ENCODE peak calls at places on chromosomes 16 and 17, in ten cellular contexts. S, X, L, A, E, D, N, F, I and T are unnamed samples.

GRCh38 chr17:1810450-1811103 is 19.1 kb downstream of the SMYD4 start:
- DNase-seq in A (no peak), N (no peak), D (no peak), S (no peak), E (no peak), F (no peak), X (no peak), L (no peak), I (peak; percentile 85), T (no peak)

GRCh38 chr17:82497483-82498405 is 21.8 kb upstream of the FOXK2 start:
- DNase-seq in F (peak; percentile 53), S (no peak), I (no peak), N (peak; percentile 43), L (no peak), D (no peak), A (peak; percentile 82), E (no peak), X (no peak), T (no peak)

GRCh38 chr17:3994221-3994576 is 30.0 kb upstream of the ATP2A3 start:
- DNase-seq in X (no peak), A (no peak), D (no peak), I (no peak), S (no peak), L (no peak), E (no peak), N (no peak), F (no peak), T (no peak)

GRCh38 chr17:50547035-50547735 is at the start of gene SPATA20:
- DNase-seq in D (peak; percentile 92), X (peak; percentile 95), E (peak; percentile 29), L (peak; percentile 98), N (peak; percentile 96), A (peak; percentile 84), S (peak; percentile 90), F (peak; percentile 97), I (peak; percentile 93), T (peak; percentile 93)

GRCh38 chr16:86432691-86433090 is 77.6 kb upstream of the FOXF1 start:
- DNase-seq in D (no peak), S (no peak), N (no peak), L (no peak), I (no peak), A (no peak), F (no peak), E (no peak), X (peak; percentile 32), T (no peak)

GRCh38 chr17:38569701-38570512 is 35.8 kb downstream of the SRCIN1 start:
- DNase-seq in L (no peak), X (no peak), I (no peak), D (no peak), F (no peak), S (no peak), A (no peak), N (no peak), E (no peak), T (no peak)

GRCh38 chr16:30011505-30012480 is 966 bp upstream of the DOC2A start:
- DNase-seq in I (no peak), S (no peak), F (no peak), N (peak; percentile 10), A (no peak), D (no peak), X (no peak), L (no peak), E (no peak), T (no peak)

GRCh38 chr16:57041182-57042156 is 50.9 kb upstream of the CPNE2 start:
- DNase-seq in N (no peak), A (no peak), D (no peak), X (peak; percentile 43), F (peak; percentile 42), S (no peak), E (no peak), I (no peak), L (no peak), T (no peak)

GRCh38 chr17:78484300-78485159 is 92.7 kb downstream of the DNAH17 start:
- DNase-seq in A (no peak), L (no peak), D (no peak), E (no peak), F (peak; percentile 42), S (no peak), I (no peak), X (peak; percentile 31), N (no peak), T (no peak)

GRCh38 chr16:585351-585750 is 4.5 kb upstream of the RAB40C start:
- DNase-seq in S (no peak), E (no peak), X (peak; percentile 67), N (peak; percentile 80), F (peak; percentile 45), I (peak; percentile 74), A (no peak), L (no peak), D (no peak), T (no peak)

GRCh38 chr17:56595831-56596740 is 2.6 kb downstream of the NOG start:
- DNase-seq in F (no peak), A (peak; percentile 10), N (no peak), E (no peak), D (no peak), L (no peak), I (no peak), X (no peak), S (no peak), T (no peak)

GRCh38 chr17:78933959-78934568 is 8.9 kb upstream of the TIMP2 start:
- DNase-seq in F (peak; percentile 81), D (peak; percentile 99), X (peak; percentile 96), I (peak; percentile 82), L (peak; percentile 99), A (peak; percentile 100), S (peak; percentile 92), E (peak; percentile 52), N (peak; percentile 99), T (peak; percentile 98)

GRCh38 chr17:39156491-39156890 is 5.1 kb upstream of the PLXDC1 start:
- DNase-seq in L (no peak), E (no peak), D (no peak), I (no peak), S (no peak), F (no peak), A (no peak), X (no peak), N (no peak), T (no peak)

GRCh38 chr17:4101127-4101798 is 41.6 kb downstream of the ZZEF1 start:
- DNase-seq in A (peak; percentile 40), D (no peak), X (no peak), F (no peak), N (no peak), S (no peak), L (no peak), E (no peak), I (no peak), T (no peak)

GRCh38 chr17:29178750-29179231 is 1.4 kb downstream of the MYO18A start:
- DNase-seq in I (no peak), A (no peak), F (peak; percentile 71), L (no peak), N (peak; percentile 64), S (no peak), X (peak; percentile 68), D (no peak), E (no peak), T (no peak)
- H3K27ac ChIP-seq in I (peak overlapping the region; percentile 93), A (no peak overlapping the region), F (peak overlapping the region; percentile 91), L (peak overlapping the region; percentile 89), N (peak overlapping the region; percentile 98), S (peak overlapping the region; percentile 93), X (peak overlapping the region; percentile 93), D (peak overlapping the region; percentile 87), E (peak overlapping the region; percentile 97), T (peak overlapping the region; percentile 88)

DNA sequence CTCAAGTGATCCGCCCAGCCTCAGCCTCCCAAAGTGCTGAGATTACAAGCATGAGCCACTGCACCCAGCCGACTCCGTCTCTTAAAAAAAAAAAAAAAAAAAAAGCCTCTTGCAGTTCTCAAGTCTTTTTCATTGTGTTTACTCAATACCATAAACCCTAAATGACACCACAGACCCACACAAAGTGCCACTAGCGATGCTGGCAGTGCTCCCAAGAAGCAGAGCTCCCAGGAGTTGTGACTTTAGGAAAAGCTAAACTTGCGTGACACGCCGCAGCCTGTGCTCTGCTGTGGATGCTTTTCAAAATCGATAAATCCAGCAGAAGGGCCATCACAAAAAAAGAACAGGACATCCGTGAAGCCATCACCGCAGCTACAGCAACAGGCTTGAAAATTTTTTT is 114.7 kb downstream of the ANKRD11 start:
- DNase-seq in D (no peak), N (no peak), S (no peak), I (no peak), A (no peak), L (no peak), E (no peak), X (no peak), F (no peak), T (no peak)
- H3K4me1 ChIP-seq in D (no peaks in the 10 kb centered on the region), N (peaks cover 39% of the 10 kb centered on the region), S (no peaks in the 10 kb centered on the region), I (no peaks in the 10 kb centered on the region), A (peaks cover 16% of the 10 kb centered on the region), L (peaks cover 74% of the 10 kb centered on the region), E (peaks cover 17% of the 10 kb centered on the region), X (peaks cover 20% of the 10 kb centered on the region), F (peaks cover 6% of the 10 kb centered on the region), T (no peaks in the 10 kb centered on the region)

DNA sequence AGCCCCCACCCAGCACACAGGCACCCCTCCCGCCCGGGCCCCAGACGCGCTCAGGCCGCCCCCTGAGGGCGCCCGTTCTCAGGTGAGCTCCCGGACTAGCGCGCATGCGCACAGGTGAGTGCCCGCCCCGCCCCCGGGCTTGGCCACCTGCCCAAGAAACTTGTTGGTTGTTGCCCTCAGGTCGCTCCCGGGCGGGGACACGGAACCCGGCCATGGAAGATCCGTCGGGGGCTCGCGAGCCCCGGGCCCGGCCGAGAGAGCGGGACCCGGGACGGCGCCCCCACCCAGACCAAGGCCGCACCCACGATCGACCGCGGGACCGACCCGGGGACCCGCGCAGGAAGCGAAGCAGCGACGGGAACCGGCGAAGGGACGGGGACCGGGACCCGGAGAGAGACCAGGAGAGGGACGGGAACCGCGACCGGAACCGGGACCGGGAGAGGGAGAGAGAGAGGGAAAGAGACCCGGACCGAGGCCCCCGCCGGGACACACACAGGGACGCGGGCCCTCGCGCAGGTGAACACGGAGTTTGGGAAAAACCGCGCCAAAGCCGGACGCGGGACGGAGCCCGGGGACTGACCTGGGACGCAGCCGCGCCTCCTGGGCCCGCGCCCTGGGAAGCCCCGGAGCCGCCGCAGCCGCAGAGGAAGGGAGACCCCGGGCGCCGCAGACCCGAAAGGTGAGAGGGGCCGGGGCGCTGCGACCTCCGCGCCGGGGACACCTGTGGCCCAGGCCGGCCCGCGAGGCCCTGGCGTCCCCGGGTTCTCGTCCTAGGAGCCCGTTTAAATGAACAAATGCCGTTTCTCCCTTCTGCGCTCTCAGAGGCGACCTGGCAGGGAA is at the start of gene MARVELD3:
- DNase-seq in E (no peak), A (no peak), X (peak; percentile 93), I (peak; percentile 85), L (no peak), N (peak; percentile 95), F (peak; percentile 86), S (no peak), D (no peak), T (peak; percentile 94)
- TF ChIP-seq POLR2A in E (no peak), A (no peak), X (no peak), I (peak; percentile 27), L (no peak), N (peak; percentile 57), F (no peak), S (no peak), D (no peak), T (peak; percentile 74)

DNA sequence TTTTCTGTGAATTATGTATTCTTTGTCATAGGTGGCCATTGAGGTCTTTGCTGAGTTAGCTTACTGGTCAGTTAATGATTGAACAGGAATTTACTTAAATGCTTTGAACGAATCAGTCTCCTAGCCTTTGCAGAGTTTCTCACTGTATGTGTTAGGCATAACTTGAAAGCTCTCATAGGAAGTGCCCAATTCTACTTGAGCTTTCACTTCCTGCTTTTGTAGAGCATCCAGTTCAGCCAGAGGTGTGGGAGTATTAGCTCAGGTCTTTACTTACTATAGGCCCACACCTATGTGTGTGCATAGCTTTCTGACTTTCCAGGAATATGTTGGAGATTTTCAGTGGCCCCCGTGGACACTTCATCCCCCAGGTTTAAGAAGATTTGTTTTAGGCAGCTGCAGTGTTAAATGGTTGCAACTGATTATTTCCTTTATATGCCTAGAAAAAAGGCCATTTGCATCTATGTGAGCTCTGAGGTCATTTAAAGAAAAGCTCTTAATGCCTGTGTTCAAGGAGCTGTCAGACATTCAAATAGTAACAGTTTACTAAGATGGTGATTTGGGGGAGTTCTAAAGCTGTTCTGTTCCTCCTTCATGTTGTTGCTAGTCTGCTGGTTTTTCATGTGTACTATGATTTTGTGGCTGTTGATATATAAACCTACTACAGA is 62.3 kb downstream of the PHKB start:
- DNase-seq in S (no peak), D (no peak), X (no peak), I (no peak), A (no peak), L (no peak), F (no peak), E (no peak), N (no peak), T (no peak)
- H3K27ac ChIP-seq in S (peak overlapping the region; percentile 39), D (no peak overlapping the region), X (no peak overlapping the region), I (no peak overlapping the region), A (no peak overlapping the region), L (peak overlapping the region; percentile 5), F (no peak overlapping the region), E (no peak overlapping the region), N (no peak overlapping the region), T (no peak overlapping the region)